ENCODE peak calls at places on chromosomes 3 and 15, in five cellular contexts. H is omental fat pad, M is foreskin fibroblast, X is GM20000, L is fibroblast of the aortic adventitia. P is an unnamed sample.

GRCh38 chr3:142904639-142905441 is 16.0 kb upstream of the PCOLCE2 start:
- DNase-seq in X (no peak), M (no peak), L (peak), H (no peak), P (peak)

GRCh38 chr15:44193651-44194396 is 1.2 kb downstream of the FRMD5 start:
- DNase-seq in X (peak), H (no peak), M (peak), L (peak), P (no peak)

GRCh38 chr3:46496745-46497555 is 826 bp upstream of the RTP3 start:
- DNase-seq in X (peak), L (no peak), M (no peak), H (no peak), P (peak)

GRCh38 chr15:43277901-43278300 is 11.2 kb upstream of the TGM5 start:
- DNase-seq in H (no peak), L (no peak), X (no peak), M (no peak), P (no peak)

GRCh38 chr3:188227442-188227841 is 73.5 kb downstream of the LPP start:
- DNase-seq in L (no peak), H (no peak), X (no peak), M (no peak), P (no peak)

GRCh38 chr3:151290673-151291072 is 12.3 kb upstream of the P2RY14 start:
- DNase-seq in M (peak), L (peak), H (no peak), X (no peak), P (no peak)

GRCh38 chr15:29476503-29477080 is 207.0 kb upstream of the NSMCE3 start:
- DNase-seq in M (no peak), H (no peak), L (no peak), X (peak), P (peak)

GRCh38 chr3:185308126-185308754 is 54.4 kb upstream of the EHHADH start:
- DNase-seq in M (peak), H (peak), L (peak), X (peak), P (peak)

GRCh38 chr3:171058058-171058457 is 31.5 kb upstream of the SLC2A2 start:
- DNase-seq in H (no peak), X (no peak), L (peak), M (peak), P (no peak)

GRCh38 chr15:57213783-57214366 is 162.4 kb upstream of the CGNL1 start:
- DNase-seq in H (no peak), M (peak), L (peak), X (peak), P (peak)

GRCh38 chr3:15645246-15645645 is 43.7 kb downstream of the BTD start:
- DNase-seq in L (no peak), X (no peak), H (no peak), M (no peak), P (no peak)

GRCh38 chr15:74913041-74913440 is 6.4 kb upstream of the FAM219B start:
- DNase-seq in X (no peak), M (no peak), H (no peak), L (peak), P (no peak)

GRCh38 chr3:62039584-62039983 is 333.8 kb downstream of the FEZF2 start:
- DNase-seq in L (no peak), M (no peak), X (no peak), H (no peak), P (no peak)

GRCh38 chr15:70316059-70316600 is 218.4 kb upstream of the TLE3 start:
- DNase-seq in M (no peak), L (no peak), H (no peak), X (no peak), P (no peak)

GRCh38 chr15:34927726-34928125 is 41.8 kb downstream of the AQR start:
- DNase-seq in H (no peak), M (no peak), L (no peak), X (no peak), P (no peak)

GRCh38 chr3:94525039-94525438 is 462.2 kb downstream of the NSUN3 start:
- DNase-seq in L (peak), M (no peak), H (no peak), X (no peak), P (no peak)

GRCh38 chr3:195042741-195043611 is 228.0 kb downstream of the XXYLT1 start:
- DNase-seq in H (no peak), L (no peak), M (no peak), X (no peak), P (no peak)

GRCh38 chr3:113948015-113948917 is 453 bp downstream of the ZDHHC23 start:
- DNase-seq in H (no peak), X (no peak), L (no peak), M (peak), P (peak)

GRCh38 chr15:72342385-72342784 is 22.4 kb upstream of the CELF6 start:
- DNase-seq in X (no peak), L (no peak), M (no peak), H (no peak), P (peak)

GRCh38 chr15:38691951-38692788 is 127.6 kb upstream of the RASGRP1 start:
- DNase-seq in H (no peak), L (no peak), M (no peak), X (no peak), P (no peak)

GRCh38 chr3:51591231-51591630 is 52.7 kb downstream of the RAD54L2 start:
- DNase-seq in H (no peak), X (no peak), M (peak), L (no peak), P (no peak)

GRCh38 chr3:122993573-122993972 is 34.0 kb downstream of the SEMA5B start:
- DNase-seq in L (no peak), X (no peak), H (no peak), M (no peak), P (no peak)

GRCh38 chr3:120180731-120181412 is 86.6 kb upstream of the GSK3B start:
- DNase-seq in M (no peak), L (no peak), H (no peak), X (no peak), P (no peak)

GRCh38 chr15:57134877-57135276 is 216.4 kb downstream of the TCF12 start:
- DNase-seq in L (peak), M (no peak), H (no peak), X (no peak), P (no peak)

GRCh38 chr15:98721166-98721565 is 72.8 kb downstream of the IGF1R start:
- DNase-seq in X (no peak), L (no peak), M (no peak), H (no peak), P (no peak)

GRCh38 chr3:15241341-15241740 is 35.3 kb downstream of the CAPN7 start:
- DNase-seq in M (no peak), X (peak), L (peak), H (no peak), P (peak)

GRCh38 chr15:79091204-79091867 is 756 bp upstream of the RASGRF1 start:
- DNase-seq in L (no peak), H (no peak), X (peak), M (no peak), P (peak)

GRCh38 chr15:68210821-68211655 is 5.9 kb upstream of the CALML4 start:
- DNase-seq in H (peak), M (peak), X (peak), L (peak), P (peak)

GRCh38 chr3:63726656-63727055 is 74.2 kb downstream of the SNTN start:
- DNase-seq in L (peak), H (no peak), X (no peak), M (no peak), P (no peak)

GRCh38 chr3:52782412-52783210 is 5.2 kb downstream of the ITIH1 start:
- DNase-seq in X (no peak), M (no peak), H (no peak), L (no peak), P (no peak)

GRCh38 chr15:78929536-78930264 is 15.1 kb downstream of the CTSH start:
- DNase-seq in M (no peak), L (no peak), X (no peak), H (no peak), P (no peak)

GRCh38 chr15:49506341-49506740 is 83.3 kb downstream of the FGF7 start:
- DNase-seq in M (no peak), H (no peak), X (no peak), L (no peak), P (no peak)

GRCh38 chr3:194494951-194495374 is 8.2 kb upstream of the ATP13A3 start:
- DNase-seq in X (no peak), M (no peak), L (no peak), H (no peak), P (no peak)

GRCh38 chr15:29270169-29270955 is 740 bp upstream of the NSMCE3 start:
- DNase-seq in L (peak), H (no peak), X (peak), M (peak), P (peak)

GRCh38 chr3:186241910-186242821 is 119.9 kb downstream of the DGKG start:
- DNase-seq in H (peak), X (peak), L (peak), M (peak), P (peak)

GRCh38 chr3:146334151-146334550 is 83.2 kb upstream of the PLSCR4 start:
- DNase-seq in M (peak), H (no peak), X (no peak), L (peak), P (no peak)
- TF ChIP-seq CTCF in M (peak), H (no peak), X (no peak), L (peak), P (no peak)

GRCh38 chr3:121747976-121748375 is 1.6 kb downstream of the GOLGB1 start:
- DNase-seq in L (no peak), X (no peak), H (no peak), M (no peak), P (no peak)

GRCh38 chr3:121752261-121752660 is 2.7 kb upstream of the GOLGB1 start:
- DNase-seq in X (no peak), L (no peak), M (no peak), H (no peak), P (no peak)

GRCh38 chr3:121749276-121750086 is at the start of gene GOLGB1:
- DNase-seq in X (peak), L (peak), H (peak), M (peak), P (peak)

GRCh38 chr3:121748638-121749275 is 784 bp downstream of the GOLGB1 start:
- DNase-seq in X (no peak), M (no peak), L (peak), H (no peak), P (no peak)

GRCh38 chr3:121750087-121750415 is 510 bp upstream of the GOLGB1 start:
- DNase-seq in L (no peak), M (no peak), H (no peak), X (no peak), P (no peak)
- TF ChIP-seq CTCF in L (no peak), M (no peak), H (no peak), X (no peak), P (no peak)

GRCh38 chr15:86916671-86917450 is 837.2 kb downstream of the AGBL1 start:
- DNase-seq in L (no peak), H (no peak), X (no peak), M (no peak), P (no peak)

GRCh38 chr15:86911022-86911421 is 831.4 kb downstream of the AGBL1 start:
- DNase-seq in H (no peak), M (no peak), L (no peak), X (no peak), P (no peak)

GRCh38 chr15:86919581-86919980 is 839.9 kb downstream of the AGBL1 start:
- DNase-seq in H (no peak), X (no peak), L (no peak), M (no peak), P (no peak)

GRCh38 chr15:86915811-86916331 is 836.2 kb downstream of the AGBL1 start:
- DNase-seq in L (peak), H (no peak), X (no peak), M (no peak), P (peak)
- TF ChIP-seq CTCF in L (peak), H (no peak), X (peak), M (peak), P (no peak)

GRCh38 chr15:77907824-77908751 is 169.4 kb downstream of the TBC1D2B start:
- DNase-seq in H (no peak), M (no peak), L (no peak), X (no peak), P (peak)
- TF ChIP-seq CTCF in H (no peak), M (peak), L (no peak), X (peak), P (peak)

GRCh38 chr15:84748274-84749110 is at the start of gene ZNF592:
- DNase-seq in L (peak), M (peak), H (no peak), X (peak), P (peak)
- TF ChIP-seq CTCF in L (peak), M (no peak), H (no peak), X (no peak), P (no peak)

DNA sequence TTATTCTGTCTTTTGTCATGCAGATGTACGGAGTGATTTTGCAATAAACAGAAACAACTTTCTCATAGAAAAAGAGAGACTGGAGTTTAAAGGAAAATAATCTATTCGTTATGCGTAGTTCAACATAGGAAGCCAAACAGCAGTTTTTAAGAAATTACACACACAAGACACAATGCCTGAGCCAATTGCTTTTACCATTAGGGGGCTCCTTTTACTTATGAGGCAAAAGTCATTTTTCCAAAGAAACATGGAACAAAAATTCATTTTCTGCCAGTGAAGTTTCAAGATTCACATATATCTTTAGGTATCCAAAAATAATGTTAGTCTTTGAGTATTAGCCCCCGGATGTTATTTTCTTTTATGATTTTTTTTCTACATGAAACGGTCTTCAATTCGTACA is 10.7 kb downstream of the CNTN6 start:
- DNase-seq in M (no peak), H (no peak), X (no peak), L (peak), P (no peak)
- TF ChIP-seq CTCF in M (no peak), H (no peak), X (no peak), L (peak), P (no peak)

DNA sequence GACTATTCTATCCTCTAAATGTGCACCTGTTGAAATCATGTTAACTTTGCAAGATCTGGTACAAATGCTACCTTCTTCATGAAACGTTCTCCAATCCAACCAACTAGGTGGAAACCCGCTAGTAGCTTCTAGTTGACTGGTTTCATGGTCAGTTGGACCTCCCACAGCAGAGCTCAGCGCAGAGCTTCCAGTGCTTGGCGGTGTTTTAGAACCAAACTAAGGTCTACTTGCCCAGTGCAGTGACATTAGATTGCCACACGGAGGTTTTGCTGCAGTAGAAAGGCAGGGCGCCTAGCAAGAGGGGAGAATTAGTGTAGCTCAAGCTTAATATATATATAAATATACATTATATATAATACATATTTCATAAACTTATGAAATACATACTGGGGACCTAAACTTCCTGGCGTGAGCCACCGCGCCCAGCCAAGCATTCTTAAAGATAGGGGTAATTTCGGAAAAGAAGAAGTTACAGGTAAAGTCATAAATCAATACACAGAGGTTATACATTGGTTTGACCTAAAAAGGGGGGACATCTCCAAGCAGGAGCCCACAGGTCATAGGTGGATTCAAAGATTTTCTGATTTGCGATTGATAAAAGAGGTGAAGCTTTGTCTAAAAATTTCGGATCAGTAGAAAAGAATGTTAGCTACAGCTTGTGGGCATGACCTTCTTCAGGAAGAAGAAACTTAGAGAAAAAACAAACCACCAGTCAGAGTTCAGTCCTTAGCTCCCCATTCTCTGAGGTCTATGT is 2.0 kb upstream of the OXSR1 start:
- DNase-seq in X (no peak), L (no peak), H (no peak), M (no peak), P (no peak)
- TF ChIP-seq CTCF in X (no peak), L (peak), H (no peak), M (no peak), P (no peak)

GRCh38 chr3:1251282-1252060 is 158.6 kb downstream of the CNTN6 start:
- DNase-seq in L (peak), M (no peak), X (no peak), H (no peak), P (no peak)
- TF ChIP-seq CTCF in L (peak), M (peak), X (no peak), H (no peak), P (no peak)

GRCh38 chr3:23809294-23809693 is 3.5 kb downstream of the UBE2E1 start:
- DNase-seq in H (no peak), X (peak), L (no peak), M (no peak), P (no peak)
- TF ChIP-seq CTCF in H (no peak), X (no peak), L (no peak), M (no peak), P (no peak)

DNA sequence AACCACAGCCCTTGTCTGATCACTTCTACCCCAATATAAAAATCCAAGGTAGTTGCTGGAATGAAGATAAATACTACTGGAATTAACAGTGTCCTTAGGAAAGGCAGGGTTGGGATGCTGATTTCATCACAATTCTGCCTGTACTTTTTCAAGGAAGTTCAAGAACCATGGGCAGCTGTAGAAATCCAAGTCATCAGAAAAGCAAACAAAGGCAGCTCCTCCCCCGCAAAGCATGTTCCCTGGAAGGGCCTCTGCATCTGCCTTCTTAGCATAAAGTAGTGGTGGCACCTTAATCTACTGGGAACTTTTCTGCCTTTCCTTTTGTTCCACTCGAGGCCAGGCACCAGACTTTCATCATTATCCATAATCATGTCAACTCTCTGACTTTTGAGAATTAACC is 54.4 kb downstream of the ERC2 start:
- DNase-seq in H (no peak), M (no peak), L (no peak), X (no peak), P (no peak)
- TF ChIP-seq CTCF in H (no peak), M (no peak), L (no peak), X (no peak), P (no peak)